ENCODE peak calls at places on chromosome 17, in seven cellular contexts. J, U, D, K, C, O and Q are unnamed samples.

GRCh38 chr17:20121359-20122235 is 112.4 kb downstream of the SPECC1 start:
- DNase-seq in J (peak), U (peak), D (peak), K (no peak), C (peak), O (peak), Q (no peak)

GRCh38 chr17:77738666-77739531 is 219.6 kb upstream of the TNRC6C start:
- DNase-seq in J (peak), U (no peak), D (peak), K (no peak), C (peak), O (no peak), Q (peak)

GRCh38 chr17:42520540-42520951 is 15.5 kb upstream of the NAGLU start:
- DNase-seq in J (no peak), U (no peak), D (no peak), K (no peak), C (peak), O (peak), Q (no peak)

GRCh38 chr17:45149669-45150603 is 1.7 kb downstream of the HEXIM1 start:
- DNase-seq in J (no peak), U (no peak), D (peak), K (peak), C (peak), O (peak), Q (no peak)

GRCh38 chr17:45686250-45686649 is 97.9 kb upstream of the CRHR1 start:
- DNase-seq in J (no peak), U (no peak), D (no peak), K (no peak), C (no peak), O (no peak), Q (no peak)

GRCh38 chr17:76727745-76728456 is 1.3 kb downstream of the METTL23 start:
- DNase-seq in J (no peak), U (no peak), D (no peak), K (no peak), C (no peak), O (no peak), Q (no peak)

GRCh38 chr17:65277576-65277975 is 140.4 kb downstream of the RGS9 start:
- DNase-seq in J (no peak), U (no peak), D (no peak), K (no peak), C (no peak), O (no peak), Q (no peak)

GRCh38 chr17:29243792-29244191 is 2.9 kb upstream of the CRYBA1 start:
- DNase-seq in J (no peak), U (no peak), D (no peak), K (no peak), C (no peak), O (peak), Q (no peak)

GRCh38 chr17:33028778-33029177 is 37.1 kb downstream of the SPACA3 start:
- DNase-seq in J (no peak), U (no peak), D (no peak), K (no peak), C (no peak), O (no peak), Q (no peak)

GRCh38 chr17:47072881-47073280 is 93.8 kb upstream of the RPRML start:
- DNase-seq in J (no peak), U (no peak), D (no peak), K (no peak), C (no peak), O (no peak), Q (no peak)

GRCh38 chr17:76384222-76384986 is at the start of gene SPHK1:
- DNase-seq in J (peak), U (peak), D (peak), K (peak), C (peak), O (peak), Q (peak)

GRCh38 chr17:82492647-82493516 is 26.6 kb upstream of the FOXK2 start:
- DNase-seq in J (no peak), U (peak), D (no peak), K (no peak), C (no peak), O (no peak), Q (no peak)

GRCh38 chr17:49575524-49576120 is at the start of gene NXPH3:
- DNase-seq in J (peak), U (peak), D (peak), K (peak), C (peak), O (peak), Q (peak)

GRCh38 chr17:39591958-39592954 is 15.5 kb downstream of the NEUROD2 start:
- DNase-seq in J (no peak), U (peak), D (peak), K (no peak), C (no peak), O (peak), Q (no peak)

GRCh38 chr17:74807376-74807775 is 31.2 kb upstream of the NAT9 start:
- DNase-seq in J (no peak), U (no peak), D (no peak), K (no peak), C (no peak), O (no peak), Q (no peak)

DNA sequence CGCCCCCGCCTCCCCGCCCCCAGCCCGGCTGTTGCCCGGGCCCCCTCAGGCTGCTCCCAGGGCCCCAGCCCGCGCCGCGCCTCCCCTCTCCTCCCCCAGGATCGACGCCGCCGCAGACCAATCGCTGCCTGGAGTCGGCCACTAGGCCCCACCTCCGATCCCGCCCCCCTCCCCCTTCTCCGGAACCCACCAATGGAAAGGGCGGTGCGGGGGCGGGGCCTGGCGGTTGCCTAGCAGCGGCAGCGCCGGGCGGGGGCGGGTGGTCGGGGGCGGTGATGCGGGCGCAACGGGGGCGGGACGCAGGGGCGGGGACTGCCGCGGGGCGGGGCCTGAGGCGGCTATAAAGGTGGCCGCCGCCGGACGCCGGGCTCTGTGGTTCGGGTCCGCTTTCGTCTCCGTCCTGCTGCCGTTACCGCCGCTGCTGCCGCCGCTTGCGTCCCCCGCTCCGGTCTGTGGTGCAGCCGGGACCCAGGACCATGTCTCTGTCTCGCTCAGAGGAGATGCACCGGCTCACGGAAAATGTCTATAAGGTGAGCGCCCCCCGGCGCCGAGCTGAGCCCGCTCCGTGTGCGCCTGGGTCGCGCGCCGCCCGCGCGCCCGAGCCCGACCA is at the start of gene BAIAP2:
- DNase-seq in J (peak), U (peak), D (peak), K (peak), C (peak), O (peak), Q (peak)
- TF ChIP-seq CTCF in J (no peak), U (no peak), D (no peak), K (no peak), C (peak), O (no peak), Q (no peak)

GRCh38 chr17:11880714-11881113 is 116.6 kb downstream of the ZNF18 start:
- DNase-seq in J (no peak), U (peak), D (no peak), K (no peak), C (no peak), O (no peak), Q (no peak)
- TF ChIP-seq CTCF in J (no peak), U (no peak), D (no peak), K (peak), C (peak), O (no peak), Q (no peak)

DNA sequence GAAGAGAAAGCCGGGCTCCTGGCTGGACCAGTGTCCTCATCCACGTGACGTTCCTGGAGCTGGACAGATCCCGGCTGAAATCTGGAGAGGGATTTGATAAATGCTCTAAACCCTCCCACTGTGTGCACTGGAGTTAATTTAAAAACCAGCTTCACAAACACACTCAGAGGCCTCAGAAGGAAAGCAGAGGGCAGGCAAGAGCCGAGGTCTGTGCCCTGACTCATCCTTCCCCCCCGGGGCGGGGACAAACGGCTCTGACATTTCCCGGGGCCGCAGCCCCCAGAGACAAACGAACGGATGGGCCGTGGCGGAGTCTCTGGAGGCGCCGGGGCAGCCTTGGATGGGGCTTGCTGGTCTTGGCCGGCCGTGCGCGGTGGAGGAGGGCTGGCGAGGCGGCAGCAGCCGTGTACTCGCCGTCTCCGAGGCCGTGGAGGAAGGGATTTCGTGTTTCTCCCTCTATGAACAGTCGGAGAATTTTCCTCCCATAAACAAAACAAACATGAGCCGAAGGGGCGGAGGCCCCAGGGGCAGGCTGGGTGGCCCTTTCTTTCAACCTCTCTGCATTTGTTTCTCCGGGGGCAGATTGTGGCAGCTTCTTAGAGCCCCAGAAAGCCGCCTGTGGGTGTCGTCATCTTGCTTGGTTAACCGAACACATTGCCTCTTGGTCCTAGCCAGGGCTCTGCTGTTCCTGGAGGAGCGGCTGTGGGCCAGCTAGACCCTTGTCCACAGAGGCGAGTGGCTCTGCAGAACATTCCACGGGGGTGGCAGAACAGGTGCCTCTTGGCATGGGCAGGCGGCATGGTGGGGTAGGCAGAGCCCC is 94.3 kb downstream of the NTN1 start:
- DNase-seq in J (no peak), U (no peak), D (peak), K (no peak), C (peak), O (peak), Q (no peak)
- TF ChIP-seq CTCF in J (no peak), U (no peak), D (peak), K (peak), C (peak), O (no peak), Q (no peak)

DNA sequence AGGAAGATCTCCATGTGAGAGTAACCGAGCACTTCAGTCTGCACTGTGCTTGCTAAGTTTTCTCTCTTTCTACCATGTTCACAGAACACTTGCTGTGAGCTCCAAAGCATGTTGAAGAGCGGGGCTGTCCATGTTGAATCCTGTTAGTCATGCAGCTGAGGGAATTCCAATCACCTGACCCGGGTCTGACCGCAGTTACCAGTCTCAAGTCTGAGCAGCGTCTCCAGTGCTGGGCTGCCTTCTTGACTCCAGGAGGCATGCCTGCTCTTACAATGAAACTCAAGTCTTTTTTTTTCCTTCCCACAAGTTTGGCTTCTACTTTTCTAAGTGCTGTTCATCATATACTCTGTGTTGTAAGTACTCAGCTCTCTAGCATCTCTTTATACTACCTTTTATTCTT is 44.3 kb downstream of the HOXB1 start:
- DNase-seq in J (no peak), U (peak), D (no peak), K (no peak), C (no peak), O (peak), Q (no peak)
- TF ChIP-seq CTCF in J (no peak), U (no peak), D (no peak), K (no peak), C (no peak), O (no peak), Q (no peak)

GRCh38 chr17:31487648-31488263 is 96.3 kb downstream of the RAB11FIP4 start:
- DNase-seq in J (peak), U (peak), D (peak), K (peak), C (peak), O (peak), Q (peak)
- TF ChIP-seq CTCF in J (no peak), U (no peak), D (no peak), K (no peak), C (no peak), O (no peak), Q (no peak)